ENCODE peak calls at places on chromosomes 11 and 22, in seven cellular contexts. R is COR-L47; I is kidney tubule cell; G is activated naive CD8-positive, alpha-beta T cell treated with anti-CD3 and anti-CD28 coated beads, Interleukin-2, amount 50 U/mL, for 16 hours; D is tibial artery; S is memory B cell; H is myocyte. V is an unnamed sample.
A peak's percentile ranks its signal among the peaks of the same experiment; 100 is the strongest.

GRCh38 chr11:118846181-118846946 is 37.3 kb upstream of the CXCR5 start:
- DNase-seq in S (no peak), H (no peak), I (no peak), G (no peak), D (no peak), R (no peak), V (no peak)

GRCh38 chr22:49321477-49322055 is 506.1 kb downstream of the BRD1 start:
- DNase-seq in S (no peak), D (no peak), H (no peak), G (no peak), I (no peak), R (no peak), V (no peak)

GRCh38 chr22:47397673-47398072 is 635.2 kb downstream of the TBC1D22A start:
- DNase-seq in S (no peak), R (no peak), G (no peak), D (no peak), I (no peak), H (no peak), V (no peak)

GRCh38 chr11:94557992-94558391 is 9.2 kb upstream of the PIWIL4 start:
- DNase-seq in H (no peak), R (no peak), S (no peak), D (no peak), G (no peak), I (no peak), V (no peak)

GRCh38 chr22:26599505-26599904 is 9.6 kb upstream of the TPST2 start:
- DNase-seq in I (no peak), H (no peak), G (no peak), R (no peak), D (no peak), S (no peak), V (no peak)

GRCh38 chr11:57094206-57094940 is 87.4 kb upstream of the LRRC55 start:
- DNase-seq in G (no peak), H (peak; percentile 13), D (no peak), R (no peak), S (no peak), I (peak; percentile 7), V (no peak)

GRCh38 chr22:19987394-19988306 is 29.0 kb downstream of the ARVCF start:
- DNase-seq in H (no peak), I (no peak), R (no peak), D (no peak), G (no peak), S (no peak), V (no peak)

GRCh38 chr11:126853732-126854131 is 146.8 kb downstream of the KIRREL3 start:
- DNase-seq in I (peak; percentile 84), G (no peak), R (no peak), S (no peak), D (no peak), H (no peak), V (no peak)

GRCh38 chr11:120425527-120425926 is 86.0 kb upstream of the GRIK4 start:
- DNase-seq in R (no peak), S (no peak), D (no peak), G (no peak), H (no peak), I (no peak), V (no peak)

V was measured in stimulated activated CD4-positive, alpha-beta T cell treated with anti-CD3 and anti-CD28 coated beads, Interleukin-15, amount 100 ng/mL, for 1 hour.